ENCODE peak calls at places on chromosomes 6 and 20, in six cellular contexts. N is NCI-H446, U is dorsolateral prefrontal cortex, B is NCI-H1930, F is HT1080, O is cardiac fibroblast. S is an unnamed sample.

GRCh38 chr6:139743629-139744028 is 369.2 kb upstream of the CITED2 start:
- DNase-seq in U (no peak), N (no peak), O (peak; percentile 97), B (no peak), F (peak; percentile 92), S (no peak)

GRCh38 chr6:160256445-160256844 is 2.2 kb downstream of the SLC22A2 start:
- DNase-seq in U (no peak), B (no peak), N (no peak), F (no peak), O (no peak), S (no peak)

GRCh38 chr20:57928181-57928967 is 218.6 kb upstream of the PMEPA1 start:
- DNase-seq in F (peak; percentile 30), N (no peak), B (no peak), O (no peak), U (no peak), S (no peak)

GRCh38 chr6:137097526-137097925 is 52.8 kb upstream of the IL20RA start:
- DNase-seq in N (no peak), U (no peak), B (no peak), F (no peak), O (no peak), S (no peak)

GRCh38 chr20:16115891-16116577 is 457.2 kb downstream of the KIF16B start:
- DNase-seq in U (no peak), N (peak; percentile 92), F (no peak), B (no peak), O (no peak), S (no peak)

GRCh38 chr6:43838276-43839036 is 68.4 kb downstream of the VEGFA start:
- DNase-seq in U (no peak), B (no peak), F (peak; percentile 34), N (peak; percentile 16), O (peak; percentile 81), S (no peak)

GRCh38 chr6:35351422-35351821 is 9.1 kb downstream of the PPARD start:
- DNase-seq in F (no peak), B (no peak), O (no peak), U (no peak), N (no peak), S (no peak)

GRCh38 chr6:20038805-20039204 is 173.5 kb downstream of the MBOAT1 start:
- DNase-seq in U (no peak), F (peak; percentile 12), O (no peak), B (no peak), N (no peak), S (no peak)

GRCh38 chr6:1609662-1610496 is at the start of gene FOXC1:
- DNase-seq in F (peak; percentile 94), U (no peak), N (peak; percentile 80), O (peak; percentile 95), B (no peak), S (peak; percentile 64)

GRCh38 chr6:83514877-83515466 is 2.6 kb downstream of the PRSS35 start:
- DNase-seq in N (peak; percentile 58), F (peak; percentile 49), O (peak; percentile 80), U (no peak), B (no peak), S (peak; percentile 14)

GRCh38 chr20:3846740-3847418 is at the start of gene MAVS:
- DNase-seq in B (peak; percentile 69), O (peak; percentile 65), N (peak; percentile 87), F (peak; percentile 72), U (peak; percentile 95), S (peak; percentile 46)

S was measured in DMS 273 treated with DMSO at 0.1 percent for 48 hours.